ENCODE peak calls at places on chromosomes 3 and 15, in six cellular contexts. G, Q, I, Z, Y and S are unnamed samples.

GRCh38 chr3:78659386-78659987 is 1108.3 kb downstream of the ROBO1 start:
- DNase-seq in G (no peak), Q (no peak), I (peak; percentile 2), Z (peak; percentile 54), Y (peak; percentile 29), S (no peak)

GRCh38 chr3:46496745-46497555 is 826 bp upstream of the RTP3 start:
- DNase-seq in G (peak; percentile 8), Q (peak; percentile 36), I (no peak), Z (peak; percentile 76), Y (no peak), S (peak; percentile 71)

GRCh38 chr3:184230603-184231528 is 1.5 kb downstream of the VWA5B2 start:
- DNase-seq in G (no peak), Q (no peak), I (no peak), Z (no peak), Y (no peak), S (peak; percentile 48)

GRCh38 chr15:37101634-37102314 is 1.4 kb upstream of the MEIS2 start:
- DNase-seq in G (no peak), Q (no peak), I (peak; percentile 21), Z (peak; percentile 90), Y (peak; percentile 51), S (peak; percentile 81)

GRCh38 chr3:52265387-52265786 is 13.1 kb downstream of the WDR82 start:
- DNase-seq in G (no peak), Q (no peak), I (no peak), Z (no peak), Y (no peak), S (no peak)

GRCh38 chr3:7651213-7651612 is 790.3 kb downstream of the GRM7 start:
- DNase-seq in G (no peak), Q (no peak), I (no peak), Z (no peak), Y (no peak), S (no peak)

GRCh38 chr15:89187911-89188514 is 33.4 kb downstream of the RLBP1 start:
- DNase-seq in G (no peak), Q (no peak), I (no peak), Z (no peak), Y (no peak), S (no peak)

GRCh38 chr15:88981244-88982215 is 68.4 kb upstream of the MFGE8 start:
- DNase-seq in G (no peak), Q (no peak), I (no peak), Z (no peak), Y (no peak), S (no peak)

GRCh38 chr3:169218314-169218983 is 445.1 kb downstream of the MECOM start:
- DNase-seq in G (no peak), Q (no peak), I (peak; percentile 54), Z (peak; percentile 25), Y (peak; percentile 28), S (peak; percentile 52)

GRCh38 chr3:13863929-13864595 is 15.8 kb downstream of the WNT7A start:
- DNase-seq in G (no peak), Q (no peak), I (no peak), Z (no peak), Y (no peak), S (no peak)

GRCh38 chr15:45064386-45064785 is 41.4 kb downstream of the SORD start:
- DNase-seq in G (no peak), Q (no peak), I (no peak), Z (no peak), Y (peak; percentile 84), S (no peak)

GRCh38 chr3:181710581-181711255 is 1.0 kb upstream of the SOX2 start:
- DNase-seq in G (no peak), Q (no peak), I (no peak), Z (no peak), Y (no peak), S (peak; percentile 88)

GRCh38 chr3:58383476-58383875 is 50.2 kb downstream of the PDHB start:
- DNase-seq in G (no peak), Q (no peak), I (no peak), Z (no peak), Y (no peak), S (no peak)

GRCh38 chr3:149042766-149043386 is 43.5 kb downstream of the HLTF start:
- DNase-seq in G (peak; percentile 25), Q (no peak), I (no peak), Z (no peak), Y (no peak), S (no peak)

GRCh38 chr15:78432664-78433063 is 5.4 kb upstream of the IREB2 start:
- DNase-seq in G (no peak), Q (no peak), I (no peak), Z (no peak), Y (no peak), S (no peak)

GRCh38 chr15:74933573-74933972 is 4.3 kb downstream of the COX5A start:
- DNase-seq in G (no peak), Q (no peak), I (no peak), Z (no peak), Y (no peak), S (no peak)

GRCh38 chr3:155302891-155303290 is 9.4 kb upstream of the STRIT1 start:
- DNase-seq in G (no peak), Q (no peak), I (no peak), Z (no peak), Y (no peak), S (no peak)

GRCh38 chr15:47364671-47365141 is 352.6 kb upstream of the SEMA6D start:
- DNase-seq in G (no peak), Q (no peak), I (no peak), Z (no peak), Y (no peak), S (no peak)

GRCh38 chr3:131107637-131108433 is 81.2 kb downstream of the NEK11 start:
- DNase-seq in G (no peak), Q (no peak), I (no peak), Z (no peak), Y (peak; percentile 60), S (no peak)

GRCh38 chr3:13138566-13139145 is 65.4 kb upstream of the IQSEC1 start:
- DNase-seq in G (no peak), Q (no peak), I (no peak), Z (no peak), Y (no peak), S (no peak)

GRCh38 chr3:52469001-52469400 is 13.6 kb downstream of the NISCH start:
- DNase-seq in G (no peak), Q (no peak), I (no peak), Z (no peak), Y (no peak), S (no peak)

GRCh38 chr15:70023064-70023768 is 74.5 kb downstream of the TLE3 start:
- DNase-seq in G (peak; percentile 74), Q (no peak), I (peak; percentile 15), Z (peak; percentile 10), Y (no peak), S (no peak)

GRCh38 chr3:68876112-68876713 is 56.1 kb downstream of the TAFA4 start:
- DNase-seq in G (peak; percentile 17), Q (peak; percentile 21), I (peak; percentile 45), Z (peak; percentile 55), Y (peak; percentile 31), S (peak; percentile 22)

GRCh38 chr3:185526349-185526951 is 25.9 kb downstream of the LIPH start:
- DNase-seq in G (no peak), Q (no peak), I (no peak), Z (no peak), Y (no peak), S (no peak)

GRCh38 chr15:61037031-61037430 is 192.1 kb downstream of the RORA start:
- DNase-seq in G (no peak), Q (no peak), I (no peak), Z (no peak), Y (no peak), S (no peak)
- TF ChIP-seq ATF3 in G (no peak), Q (no peak), I (no peak), Z (no peak), Y (no peak), S (no peak)

GRCh38 chr3:30188713-30189112 is 417.7 kb upstream of the TGFBR2 start:
- DNase-seq in G (no peak), Q (no peak), I (no peak), Z (no peak), Y (no peak), S (no peak)
- TF ChIP-seq ATF3 in G (no peak), Q (no peak), I (no peak), Z (no peak), Y (no peak), S (no peak)

GRCh38 chr15:71747128-71748083 is 62.9 kb upstream of the NR2E3 start:
- DNase-seq in G (no peak), Q (no peak), I (peak; percentile 90), Z (no peak), Y (peak; percentile 87), S (no peak)
- TF ChIP-seq ATF3 in G (no peak), Q (no peak), I (peak; percentile 60), Z (no peak), Y (peak; percentile 63), S (no peak)

DNA sequence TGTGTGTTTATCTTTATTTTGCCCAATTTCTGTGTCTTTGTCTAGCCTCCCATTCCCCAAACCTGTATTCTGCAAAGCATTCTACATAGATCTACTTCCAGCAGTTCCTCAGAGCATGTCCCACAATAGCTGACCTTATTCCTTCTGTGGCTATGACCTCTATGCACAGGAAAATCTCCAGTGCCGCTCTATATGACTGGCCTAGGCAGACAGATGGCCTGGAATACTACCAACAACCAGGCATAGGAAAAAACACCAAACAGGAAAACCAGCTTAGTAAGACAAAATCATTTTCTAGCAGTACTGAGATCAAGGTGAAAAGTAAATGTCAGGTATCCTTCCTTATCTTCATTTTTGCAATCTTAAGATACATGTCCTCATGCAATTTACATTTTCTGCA is 1115.0 kb downstream of the IGSF11 start:
- DNase-seq in G (no peak), Q (no peak), I (no peak), Z (no peak), Y (no peak), S (no peak)
- TF ChIP-seq ATF3 in G (no peak), Q (no peak), I (no peak), Z (no peak), Y (no peak), S (no peak)

DNA sequence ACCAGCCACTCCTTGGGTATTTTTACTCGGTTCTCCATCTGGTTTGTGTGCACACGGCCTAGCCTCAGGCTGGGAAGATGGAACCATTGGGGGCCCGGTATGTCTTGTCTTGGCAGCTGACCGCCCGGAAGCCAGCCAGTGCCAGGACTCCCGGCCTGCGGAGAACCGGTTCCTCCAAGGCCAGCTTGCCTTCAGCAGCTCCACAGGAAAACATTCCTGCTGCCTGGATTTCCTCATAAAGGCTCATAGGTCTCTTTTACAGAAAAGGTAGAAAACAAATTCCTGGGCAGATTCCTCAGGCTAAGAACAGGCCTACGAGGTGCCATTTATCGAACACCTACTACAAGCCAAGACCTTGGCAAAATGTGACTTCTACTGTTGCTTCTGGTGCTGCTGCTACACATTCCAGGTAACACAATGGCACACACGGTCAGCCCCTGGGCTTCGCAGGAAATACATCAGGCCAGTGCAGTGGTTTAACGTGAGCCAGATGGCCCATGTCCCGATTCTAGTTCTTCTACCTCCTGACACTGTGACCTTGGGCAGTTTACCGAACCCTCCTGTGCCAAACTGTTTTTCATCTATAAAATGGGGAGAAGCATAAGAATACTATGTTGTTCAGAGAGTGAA is 141.8 kb downstream of the OPA1 start:
- DNase-seq in G (no peak), Q (no peak), I (no peak), Z (no peak), Y (no peak), S (no peak)
- TF ChIP-seq ATF3 in G (no peak), Q (no peak), I (no peak), Z (no peak), Y (no peak), S (no peak)

DNA sequence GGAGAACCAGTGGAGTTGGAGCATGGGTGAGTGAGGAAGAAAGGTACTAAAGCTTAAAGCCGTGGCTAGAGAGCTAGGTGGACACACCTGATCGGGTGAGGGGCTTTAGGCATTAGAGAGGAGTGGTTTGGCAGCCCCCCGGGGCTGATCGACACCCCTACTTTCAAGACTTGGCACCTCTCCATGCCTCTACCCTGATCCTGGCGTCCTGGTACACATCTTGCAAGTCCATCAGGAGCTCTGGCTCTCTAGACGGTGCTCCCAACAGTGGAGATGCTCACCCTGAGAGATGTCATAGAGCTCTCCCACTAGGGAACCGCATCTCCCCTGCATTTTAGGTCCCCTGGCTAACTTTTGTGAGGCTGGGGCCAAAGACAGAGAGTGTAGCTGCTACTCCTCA is 98.1 kb downstream of the XXYLT1 start:
- DNase-seq in G (no peak), Q (no peak), I (no peak), Z (no peak), Y (no peak), S (no peak)
- TF ChIP-seq ATF3 in G (no peak), Q (no peak), I (no peak), Z (no peak), Y (no peak), S (no peak)